ENCODE peak calls at places on chromosomes 1 and 21, in six cellular contexts. Z is K562, R is GM12892, D is GM12878, O is H1, M is HepG2. H is an unnamed sample.

GRCh38 chr1:109923946-109924275 is 13.3 kb downstream of the CSF1 start:
- DNase-seq in D (no peak), Z (no peak), M (no peak), O (no peak), R (no peak), H (no peak)

GRCh38 chr1:205088341-205088740 is 4.1 kb upstream of the TMEM81 start:
- DNase-seq in O (no peak), Z (no peak), D (no peak), M (no peak), R (no peak), H (no peak)

GRCh38 chr1:24931481-24932221 is 1.6 kb upstream of the RUNX3 start:
- DNase-seq in Z (no peak), R (no peak), M (no peak), D (no peak), O (no peak), H (no peak)

GRCh38 chr1:200625381-200625824 is 4.9 kb upstream of the KIF14 start:
- DNase-seq in M (no peak), R (peak), Z (no peak), D (peak), O (no peak), H (no peak)

GRCh38 chr1:154219511-154219910 is 1.2 kb upstream of the UBAP2L start:
- DNase-seq in O (no peak), D (no peak), M (peak), Z (no peak), R (no peak), H (no peak)

GRCh38 chr1:2231667-2232254 is 3.6 kb downstream of the SKI start:
- DNase-seq in R (no peak), D (no peak), O (no peak), M (peak), Z (peak), H (no peak)

GRCh38 chr1:183877321-183877720 is 72.4 kb downstream of the RGL1 start:
- DNase-seq in R (no peak), D (no peak), M (no peak), O (no peak), Z (no peak), H (no peak)

GRCh38 chr1:48889615-48890014 is 112.9 kb upstream of the BEND5 start:
- DNase-seq in R (no peak), M (no peak), Z (no peak), O (no peak), D (no peak), H (no peak)

GRCh38 chr1:212477680-212478466 is 45.2 kb downstream of the NENF start:
- DNase-seq in Z (no peak), O (no peak), R (no peak), M (no peak), D (no peak), H (no peak)

GRCh38 chr1:115495603-115496002 is 146.2 kb upstream of the VANGL1 start:
- DNase-seq in R (no peak), M (no peak), D (no peak), O (no peak), Z (no peak), H (no peak)

GRCh38 chr21:32322676-32323075 is 24.0 kb downstream of the MRAP start:
- DNase-seq in D (no peak), O (no peak), Z (no peak), M (no peak), R (no peak), H (no peak)

GRCh38 chr21:39927304-39927886 is 60.2 kb downstream of the PCP4 start:
- DNase-seq in O (no peak), D (no peak), Z (no peak), R (no peak), M (no peak), H (no peak)

GRCh38 chr1:223437151-223437550 is 43.9 kb downstream of the CCDC185 start:
- DNase-seq in Z (no peak), M (no peak), D (no peak), R (no peak), O (no peak), H (no peak)

GRCh38 chr1:165481820-165482532 is 37.0 kb upstream of the RXRG start:
- DNase-seq in O (peak), R (no peak), D (no peak), M (no peak), Z (no peak), H (no peak)

GRCh38 chr1:217506878-217507277 is 124.0 kb downstream of the GPATCH2 start:
- DNase-seq in D (no peak), M (no peak), R (no peak), O (no peak), Z (no peak), H (no peak)

GRCh38 chr1:112061056-112061455 is 71.6 kb upstream of the KCND3 start:
- DNase-seq in M (no peak), Z (no peak), D (no peak), R (no peak), O (no peak), H (no peak)

GRCh38 chr21:17780539-17780938 is 38.6 kb downstream of the C21orf91 start:
- DNase-seq in R (no peak), O (no peak), Z (no peak), M (no peak), D (peak), H (no peak)

GRCh38 chr1:116372186-116372585 is 858 bp upstream of the ATP1A1 start:
- DNase-seq in O (no peak), Z (no peak), D (no peak), M (no peak), R (no peak), H (no peak)

GRCh38 chr1:208154040-208154439 is 90.1 kb downstream of the PLXNA2 start:
- DNase-seq in R (no peak), Z (no peak), O (no peak), M (no peak), D (no peak), H (no peak)

GRCh38 chr1:208155243-208155642 is 88.9 kb downstream of the PLXNA2 start:
- DNase-seq in R (no peak), M (no peak), Z (no peak), D (no peak), O (no peak), H (no peak)

GRCh38 chr1:208156310-208156709 is 87.9 kb downstream of the PLXNA2 start:
- DNase-seq in D (no peak), O (no peak), M (no peak), Z (no peak), R (no peak), H (no peak)

GRCh38 chr1:208153386-208153785 is 90.8 kb downstream of the PLXNA2 start:
- DNase-seq in O (no peak), D (no peak), M (no peak), R (no peak), Z (no peak), H (no peak)

GRCh38 chr1:208154679-208155078 is 89.5 kb downstream of the PLXNA2 start:
- DNase-seq in M (no peak), R (no peak), D (no peak), O (no peak), Z (no peak), H (no peak)
- TF ChIP-seq TAF1 in M (no peak), R (no peak), D (no peak), O (no peak), Z (no peak), H (no peak)

GRCh38 chr1:155978973-155979429 is 654 bp upstream of the ARHGEF2 start:
- DNase-seq in M (no peak), O (no peak), D (no peak), Z (peak), R (no peak), H (no peak)

GRCh38 chr1:155976913-155977606 is 1.3 kb downstream of the ARHGEF2 start:
- DNase-seq in Z (no peak), R (no peak), D (no peak), O (no peak), M (no peak), H (no peak)

GRCh38 chr1:155979525-155980343 is 1.4 kb upstream of the ARHGEF2 start:
- DNase-seq in R (no peak), D (no peak), O (no peak), Z (peak), M (no peak), H (no peak)

GRCh38 chr1:155977607-155978324 is 581 bp downstream of the ARHGEF2 start:
- DNase-seq in R (no peak), M (no peak), Z (peak), O (no peak), D (no peak), H (peak)

DNA sequence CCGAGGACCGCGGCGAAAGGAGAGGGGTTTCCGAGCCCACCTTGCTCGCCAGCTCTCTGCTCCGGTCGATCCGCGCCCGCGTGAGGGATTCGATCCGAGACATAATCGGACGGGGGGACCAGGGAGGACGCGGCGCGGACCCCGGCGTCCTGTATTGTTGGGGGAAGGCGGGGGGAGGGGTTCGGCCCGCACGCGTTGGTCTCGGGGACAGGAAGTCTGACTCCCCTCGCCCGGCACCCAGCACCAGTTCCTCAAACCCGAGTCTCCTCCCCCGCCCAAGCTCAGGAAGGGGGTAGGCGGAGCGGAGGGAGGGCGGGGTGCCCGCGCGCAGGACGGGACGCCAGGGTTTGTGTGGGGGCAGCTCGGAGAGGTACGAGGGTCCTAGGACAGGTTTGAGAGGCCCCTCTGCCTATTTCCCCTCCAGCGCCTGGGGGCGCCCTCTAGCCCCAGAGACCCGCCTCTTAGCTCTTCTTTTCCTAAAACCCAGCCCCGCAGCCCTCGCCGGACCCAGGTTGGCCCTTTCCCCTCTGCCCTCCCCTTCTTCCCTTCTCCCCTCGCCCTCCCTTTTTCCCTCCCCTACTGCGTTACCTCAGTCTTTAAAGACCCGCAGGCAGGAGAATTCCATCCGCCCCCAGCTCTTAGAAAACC is at the start of gene ARHGEF2:
- DNase-seq in D (no peak), O (peak), R (peak), Z (peak), M (no peak), H (peak)
- TF ChIP-seq POLR2A in D (peak), O (peak), R (peak), Z (peak), M (no peak), H (peak)

GRCh38 chr1:93434088-93434487 is 13.8 kb upstream of the FNBP1L start:
- DNase-seq in Z (no peak), M (no peak), O (no peak), D (no peak), R (no peak), H (no peak)
- TF ChIP-seq TAF1 in Z (no peak), M (no peak), O (no peak), D (no peak), R (no peak), H (no peak)

DNA sequence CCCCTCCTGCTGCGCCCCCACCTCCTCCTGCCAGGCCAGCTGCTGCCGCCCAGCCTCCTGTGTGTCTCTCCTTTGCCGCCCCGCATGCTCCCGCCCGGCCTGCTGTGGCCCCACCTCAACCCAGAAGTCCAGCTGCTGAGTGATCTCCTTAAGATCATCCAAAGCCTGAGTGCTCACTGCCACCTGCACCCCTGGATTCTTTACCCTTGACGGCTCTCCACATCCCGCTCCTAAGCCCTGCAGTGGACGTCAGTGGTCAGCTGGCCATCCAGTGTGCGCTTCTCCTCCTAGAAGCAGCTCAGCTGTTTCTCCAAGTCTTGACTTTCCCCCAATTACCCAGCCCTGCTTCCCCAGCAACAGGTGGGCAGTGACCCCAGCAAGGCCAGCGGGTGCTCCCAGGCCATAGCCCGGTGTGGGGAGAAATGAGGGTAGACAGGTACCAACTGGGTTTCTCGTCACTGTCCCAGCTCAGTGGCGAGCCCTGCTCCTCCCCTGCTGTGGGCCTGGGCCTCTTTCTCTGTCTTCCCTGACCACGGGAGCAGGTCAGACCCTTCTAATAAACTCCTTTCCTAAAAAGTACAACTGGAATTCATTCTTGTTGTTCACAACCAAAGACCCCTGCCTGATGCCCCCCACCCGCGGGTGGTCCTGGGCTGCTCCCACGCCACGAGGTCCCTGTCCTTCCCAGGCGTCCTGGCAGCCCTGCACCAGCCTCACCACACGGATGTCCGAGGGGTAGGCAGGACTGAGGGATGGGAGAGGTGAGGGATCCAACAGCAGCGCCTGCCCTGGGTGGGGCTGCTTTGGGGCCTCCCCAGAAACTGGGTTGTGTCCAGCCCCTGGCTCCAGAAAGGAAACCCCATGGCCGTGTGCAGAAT is 1.4 kb downstream of the KRTAP10-7 start:
- DNase-seq in D (no peak), Z (no peak), O (no peak), M (no peak), R (no peak), H (no peak)
- TF ChIP-seq POLR2A in D (no peak), Z (no peak), O (no peak), M (no peak), R (no peak), H (no peak)

GRCh38 chr1:31574749-31575372 is 1.5 kb upstream of the TINAGL1 start:
- DNase-seq in D (no peak), O (no peak), R (no peak), Z (peak), M (no peak), H (no peak)
- TF ChIP-seq TAF1 in D (no peak), O (no peak), R (no peak), Z (no peak), M (no peak), H (no peak)

GRCh38 chr1:64877598-64877997 is 88.8 kb downstream of the JAK1 start:
- DNase-seq in O (no peak), D (no peak), R (no peak), M (no peak), Z (no peak), H (no peak)

GRCh38 chr1:64878090-64878489 is 88.3 kb downstream of the JAK1 start:
- DNase-seq in D (no peak), R (no peak), O (no peak), M (no peak), Z (no peak), H (no peak)

GRCh38 chr1:64880449-64880848 is 85.9 kb downstream of the JAK1 start:
- DNase-seq in O (no peak), D (no peak), R (no peak), M (no peak), Z (no peak), H (no peak)

GRCh38 chr1:64877151-64877550 is 89.2 kb downstream of the JAK1 start:
- DNase-seq in Z (no peak), O (no peak), D (no peak), M (no peak), R (no peak), H (no peak)

DNA sequence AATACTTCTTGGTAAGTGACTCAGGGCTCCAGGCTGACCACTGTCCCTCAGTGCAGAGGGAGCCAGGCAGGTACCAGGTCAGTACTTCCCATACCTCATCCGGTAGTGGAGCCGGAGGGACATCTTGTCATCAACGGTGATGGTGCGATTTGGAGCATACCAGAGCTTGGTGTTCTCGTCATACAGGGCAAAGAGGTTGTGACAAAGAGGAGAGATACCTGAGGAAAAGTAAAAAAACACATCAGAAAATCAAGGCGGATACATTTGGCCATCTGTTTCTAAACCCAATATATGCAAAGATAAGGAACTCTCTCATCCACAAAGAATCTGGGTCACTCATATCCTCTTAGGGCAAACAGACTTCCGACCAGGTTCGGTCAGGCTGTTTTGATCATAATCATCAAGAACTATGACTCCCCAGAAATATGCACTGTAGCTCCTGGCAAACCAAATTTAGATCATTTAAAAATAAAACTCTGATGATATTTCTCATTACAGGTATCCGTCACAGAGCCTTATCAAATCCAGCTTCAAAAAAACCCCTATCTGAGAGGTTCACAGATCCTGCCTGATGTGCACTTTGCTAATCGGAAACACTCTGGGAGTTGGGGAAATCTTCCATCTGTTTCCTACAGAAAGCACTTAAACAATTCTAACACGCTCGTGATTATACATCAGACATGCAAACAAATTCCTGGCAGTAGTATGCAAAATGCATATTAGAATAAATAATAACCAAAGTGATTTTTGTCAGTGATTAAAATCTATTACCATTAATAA is 87.2 kb downstream of the JAK1 start:
- DNase-seq in O (no peak), D (no peak), Z (no peak), M (no peak), R (no peak), H (no peak)
- TF ChIP-seq POLR2A in O (no peak), D (no peak), Z (no peak), M (no peak), R (no peak), H (no peak)

GRCh38 chr21:33948096-33948950 is 32.7 kb upstream of the ATP5PO start:
- DNase-seq in D (peak), M (no peak), R (no peak), Z (peak), O (peak), H (no peak)
- TF ChIP-seq TAF1 in D (peak), M (no peak), R (peak), Z (no peak), O (peak), H (peak)

H was measured in GM12891.